ENCODE peak calls at places on chromosomes 7 and 10, in ten cellular contexts. C, E, S, V, M, N, A, Z, I and T are unnamed samples.

GRCh38 chr7:92723205-92723604 is 113.2 kb downstream of the CDK6 start:
- DNase-seq in C (no peak), I (no peak), N (no peak), S (no peak), A (no peak), M (no peak), E (no peak), Z (peak; percentile 40), V (no peak), T (no peak)

GRCh38 chr7:132203021-132203420 is 373.2 kb downstream of the PLXNA4 start:
- DNase-seq in E (no peak), Z (no peak), S (no peak), A (no peak), M (no peak), N (no peak), I (peak; percentile 29), V (no peak), C (no peak), T (no peak)

GRCh38 chr7:106029941-106030340 is 66.9 kb downstream of the CDHR3 start:
- DNase-seq in N (no peak), V (no peak), S (no peak), E (no peak), I (no peak), A (no peak), M (no peak), C (no peak), Z (no peak), T (no peak)

GRCh38 chr10:114173680-114174461 is at the start of gene CCDC186:
- DNase-seq in V (peak; percentile 99), A (peak; percentile 95), C (peak; percentile 35), N (peak; percentile 92), M (peak; percentile 33), E (peak; percentile 97), S (peak; percentile 94), Z (peak; percentile 80), I (peak; percentile 90), T (peak; percentile 97)

GRCh38 chr7:143882611-143883078 is 19.3 kb downstream of the TCAF1 start:
- DNase-seq in I (no peak), M (no peak), V (peak; percentile 40), Z (peak; percentile 59), A (no peak), C (no peak), N (no peak), S (peak; percentile 76), E (peak; percentile 72), T (no peak)

GRCh38 chr7:29278362-29279070 is 83.9 kb downstream of the CHN2 start:
- DNase-seq in N (no peak), M (no peak), E (no peak), V (no peak), A (no peak), S (no peak), C (no peak), I (no peak), Z (no peak), T (no peak)

GRCh38 chr7:50308301-50309129 is 4.0 kb downstream of the IKZF1 start:
- DNase-seq in S (no peak), A (no peak), V (no peak), I (no peak), E (no peak), Z (no peak), M (no peak), C (no peak), N (peak; percentile 66), T (peak; percentile 53)

GRCh38 chr10:57786331-57786730 is 481.4 kb downstream of the IPMK start:
- DNase-seq in A (no peak), C (no peak), E (no peak), S (no peak), M (no peak), Z (no peak), I (no peak), V (no peak), N (no peak), T (no peak)

GRCh38 chr10:78272329-78272728 is 238.7 kb downstream of the RPS24 start:
- DNase-seq in S (no peak), Z (no peak), C (no peak), N (no peak), V (no peak), M (no peak), I (no peak), E (no peak), A (no peak), T (no peak)

GRCh38 chr10:50993817-50994251 is 80.5 kb upstream of the PRKG1 start:
- DNase-seq in N (no peak), M (peak; percentile 81), I (peak; percentile 65), S (no peak), C (peak; percentile 67), A (no peak), Z (peak; percentile 75), V (no peak), E (peak; percentile 70), T (no peak)

GRCh38 chr7:139582130-139582650 is 58.7 kb downstream of the CLEC2L start:
- DNase-seq in C (no peak), I (no peak), V (no peak), E (peak; percentile 43), S (no peak), M (no peak), A (no peak), N (no peak), Z (no peak), T (no peak)

GRCh38 chr7:75028299-75028698 is 45.3 kb downstream of the RCC1L start:
- DNase-seq in Z (no peak), E (no peak), N (no peak), A (no peak), I (no peak), V (no peak), S (no peak), C (no peak), M (no peak), T (no peak)

GRCh38 chr10:127934383-127934782 is 27.5 kb downstream of the PTPRE start:
- DNase-seq in M (no peak), S (no peak), E (peak; percentile 43), I (no peak), N (no peak), V (no peak), A (no peak), C (no peak), Z (no peak), T (no peak)

GRCh38 chr7:155594163-155594732 is 47.9 kb upstream of the CNPY1 start:
- DNase-seq in M (no peak), V (no peak), E (no peak), N (no peak), A (no peak), I (no peak), C (no peak), Z (no peak), S (no peak), T (no peak)

GRCh38 chr10:123156091-123156490 is 1.9 kb downstream of the BUB3 start:
- DNase-seq in S (no peak), Z (peak; percentile 45), I (no peak), C (peak; percentile 10), A (no peak), M (no peak), V (no peak), E (no peak), N (no peak), T (no peak)

GRCh38 chr7:41705109-41705871 is 2.4 kb upstream of the INHBA start:
- DNase-seq in S (peak; percentile 76), M (peak; percentile 68), I (peak; percentile 80), E (peak; percentile 85), C (peak; percentile 80), N (peak; percentile 47), A (peak; percentile 87), Z (peak; percentile 88), V (peak; percentile 90), T (peak; percentile 83)
- TF ChIP-seq CTCF in S (peak; percentile 40), M (peak; percentile 94), I (peak; percentile 97), E (peak; percentile 27), C (peak; percentile 91), N (peak; percentile 38), A (peak; percentile 61), Z (peak; percentile 71), V (peak; percentile 85), T (peak; percentile 79)

DNA sequence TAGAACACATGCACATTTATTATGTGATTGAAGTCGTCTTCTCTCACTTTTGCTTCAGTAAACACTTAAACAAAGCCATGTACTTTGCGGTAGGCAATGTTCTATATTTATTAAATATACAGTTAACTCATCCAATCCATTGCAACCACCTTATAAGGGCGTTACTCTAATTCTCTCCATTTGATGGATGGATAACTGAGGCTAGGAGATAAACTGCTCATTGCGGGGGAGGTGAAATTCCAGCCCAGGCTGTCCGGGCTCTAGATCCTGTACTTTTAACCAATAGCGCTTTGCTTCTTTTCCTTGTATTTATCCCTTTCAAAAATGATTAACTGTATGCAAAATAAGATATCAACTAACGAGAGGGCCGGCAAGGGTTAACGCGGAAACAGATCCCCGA is 1.2 kb upstream of the PLXDC2 start:
- DNase-seq in Z (no peak), C (no peak), A (no peak), N (no peak), S (no peak), E (no peak), V (no peak), I (no peak), M (no peak), T (no peak)
- H3K4me3 ChIP-seq in Z (peak overlapping the region; percentile 65), C (peak overlapping the region; percentile 58), A (peak overlapping the region; percentile 49), N (no peak overlapping the region), S (peak overlapping the region; percentile 83), E (peak overlapping the region; percentile 75), V (peak overlapping the region; percentile 80), I (no peak overlapping the region), M (no peak overlapping the region), T (no peak overlapping the region)

GRCh38 chr7:133742709-133743538 is 384.2 kb upstream of the LRGUK start:
- DNase-seq in V (no peak), C (no peak), S (no peak), A (no peak), M (no peak), N (peak; percentile 36), Z (peak; percentile 38), E (no peak), I (no peak), T (peak; percentile 9)
- TF ChIP-seq CTCF in V (no peak), C (peak; percentile 61), S (no peak), A (peak; percentile 65), M (peak; percentile 61), N (peak; percentile 36), Z (peak; percentile 63), E (no peak), I (peak; percentile 57), T (peak; percentile 32)

GRCh38 chr7:18511351-18511750 is 15.8 kb downstream of the HDAC9 start:
- DNase-seq in A (no peak), E (no peak), Z (no peak), V (no peak), N (no peak), M (no peak), I (no peak), C (no peak), S (no peak), T (no peak)

GRCh38 chr7:18505870-18506460 is 10.4 kb downstream of the HDAC9 start:
- DNase-seq in C (no peak), V (no peak), M (peak; percentile 61), I (peak; percentile 11), A (no peak), S (no peak), E (no peak), Z (peak; percentile 48), N (no peak), T (peak; percentile 58)

GRCh38 chr7:18504965-18505364 is 9.4 kb downstream of the HDAC9 start:
- DNase-seq in E (no peak), N (no peak), V (no peak), S (no peak), I (no peak), Z (no peak), M (no peak), A (no peak), C (no peak), T (no peak)

GRCh38 chr7:18509491-18509890 is 13.9 kb downstream of the HDAC9 start:
- DNase-seq in S (no peak), N (no peak), M (no peak), I (peak; percentile 60), A (no peak), V (no peak), Z (no peak), C (no peak), E (no peak), T (peak; percentile 31)

GRCh38 chr7:18508441-18509427 is 13.2 kb downstream of the HDAC9 start:
- DNase-seq in N (peak; percentile 4), M (peak; percentile 94), C (peak; percentile 78), V (no peak), E (no peak), A (peak; percentile 23), I (peak; percentile 99), S (no peak), Z (peak; percentile 94), T (peak; percentile 75)
- H3K4me3 ChIP-seq in N (no peak overlapping the region), M (peak overlapping the region; percentile 49), C (peak overlapping the region; percentile 30), V (no peak overlapping the region), E (peak overlapping the region; percentile 30), A (no peak overlapping the region), I (peak overlapping the region; percentile 59), S (peak overlapping the region; percentile 59), Z (peak overlapping the region; percentile 30), T (peak overlapping the region; percentile 51)